ENCODE peak calls at places on chromosomes 3 and 15, in five cellular contexts. One of them, this sample, is unnamed.

GRCh38 chr3:151827816-151828215 is 13.9 kb downstream of the AADAC start:
- DNase-seq in A172: no peak
- DNase-seq in Peyer's patch: no peak
- DNase-seq in NCI-H1930: no peak
- DNase-seq in HCEC 1CT: peak; percentile 53
- DNase-seq in this sample: no peak

GRCh38 chr3:59873576-59874230 is 823.9 kb upstream of the CFAP20DC start:
- DNase-seq in A172: no peak
- DNase-seq in Peyer's patch: no peak
- DNase-seq in NCI-H1930: no peak
- DNase-seq in HCEC 1CT: no peak
- DNase-seq in this sample: no peak

GRCh38 chr3:37218206-37218605 is 43.8 kb upstream of the LRRFIP2 start:
- DNase-seq in A172: no peak
- DNase-seq in Peyer's patch: no peak
- DNase-seq in NCI-H1930: no peak
- DNase-seq in HCEC 1CT: no peak
- DNase-seq in this sample: no peak

GRCh38 chr15:57866149-57866736 is 159.7 kb downstream of the POLR2M start:
- DNase-seq in A172: peak; percentile 37
- DNase-seq in Peyer's patch: peak; percentile 81
- DNase-seq in NCI-H1930: no peak
- DNase-seq in HCEC 1CT: peak; percentile 27
- DNase-seq in this sample: peak; percentile 21

GRCh38 chr3:132445812-132446211 is 28.5 kb downstream of the DNAJC13 start:
- DNase-seq in A172: peak; percentile 50
- DNase-seq in Peyer's patch: no peak
- DNase-seq in NCI-H1930: no peak
- DNase-seq in HCEC 1CT: peak; percentile 63
- DNase-seq in this sample: no peak

GRCh38 chr3:142366434-142366833 is 81.4 kb downstream of the XRN1 start:
- DNase-seq in A172: peak; percentile 9
- DNase-seq in Peyer's patch: no peak
- DNase-seq in NCI-H1930: no peak
- DNase-seq in HCEC 1CT: no peak
- DNase-seq in this sample: no peak

GRCh38 chr3:45666729-45667440 is 22.3 kb upstream of the SACM1L start:
- DNase-seq in A172: peak; percentile 68
- DNase-seq in Peyer's patch: no peak
- DNase-seq in NCI-H1930: no peak
- DNase-seq in HCEC 1CT: peak; percentile 56
- DNase-seq in this sample: peak; percentile 49

GRCh38 chr3:43389388-43390254 is 103.3 kb downstream of the SNRK start:
- DNase-seq in A172: peak; percentile 73
- DNase-seq in Peyer's patch: peak; percentile 83
- DNase-seq in NCI-H1930: no peak
- DNase-seq in HCEC 1CT: peak; percentile 80
- DNase-seq in this sample: no peak

GRCh38 chr3:25856902-25857518 is 67.1 kb downstream of the OXSM start:
- DNase-seq in A172: peak; percentile 37
- DNase-seq in Peyer's patch: peak; percentile 48
- DNase-seq in NCI-H1930: no peak
- DNase-seq in HCEC 1CT: peak; percentile 61
- DNase-seq in this sample: peak; percentile 23

GRCh38 chr15:47496343-47497185 is 220.7 kb upstream of the SEMA6D start:
- DNase-seq in A172: no peak
- DNase-seq in Peyer's patch: no peak
- DNase-seq in NCI-H1930: no peak
- DNase-seq in HCEC 1CT: no peak
- DNase-seq in this sample: no peak

GRCh38 chr3:9730747-9731205 is 759 bp upstream of the BRPF1 start:
- DNase-seq in A172: no peak
- DNase-seq in Peyer's patch: no peak
- DNase-seq in NCI-H1930: peak; percentile 57
- DNase-seq in HCEC 1CT: no peak
- DNase-seq in this sample: no peak

GRCh38 chr3:124730920-124731297 is 657 bp downstream of the UMPS start:
- DNase-seq in A172: no peak
- DNase-seq in Peyer's patch: no peak
- DNase-seq in NCI-H1930: no peak
- DNase-seq in HCEC 1CT: no peak
- DNase-seq in this sample: no peak

GRCh38 chr15:58682234-58682633 is 67.3 kb downstream of the ADAM10 start:
- DNase-seq in A172: no peak
- DNase-seq in Peyer's patch: no peak
- DNase-seq in NCI-H1930: no peak
- DNase-seq in HCEC 1CT: no peak
- DNase-seq in this sample: no peak

GRCh38 chr3:4839278-4839677 is 140.0 kb upstream of the BHLHE40 start:
- DNase-seq in A172: no peak
- DNase-seq in Peyer's patch: no peak
- DNase-seq in NCI-H1930: no peak
- DNase-seq in HCEC 1CT: no peak
- DNase-seq in this sample: no peak

GRCh38 chr3:63207066-63207590 is 71.0 kb upstream of the SYNPR start:
- DNase-seq in A172: no peak
- DNase-seq in Peyer's patch: no peak
- DNase-seq in NCI-H1930: no peak
- DNase-seq in HCEC 1CT: peak; percentile 50
- DNase-seq in this sample: no peak

GRCh38 chr3:147410518-147411234 is 1.5 kb downstream of the ZIC1 start:
- DNase-seq in A172: peak; percentile 41
- DNase-seq in Peyer's patch: no peak
- DNase-seq in NCI-H1930: no peak
- DNase-seq in HCEC 1CT: no peak
- DNase-seq in this sample: no peak

GRCh38 chr3:194476784-194477183 is 10.0 kb downstream of the ATP13A3 start:
- DNase-seq in A172: no peak
- DNase-seq in Peyer's patch: peak; percentile 65
- DNase-seq in NCI-H1930: no peak
- DNase-seq in HCEC 1CT: no peak
- DNase-seq in this sample: no peak

GRCh38 chr3:171165986-171166385 is 139.5 kb upstream of the SLC2A2 start:
- DNase-seq in A172: no peak
- DNase-seq in Peyer's patch: no peak
- DNase-seq in NCI-H1930: no peak
- DNase-seq in HCEC 1CT: peak; percentile 15
- DNase-seq in this sample: no peak

GRCh38 chr15:48897144-48897814 is 19.3 kb downstream of the EID1 start:
- DNase-seq in A172: peak; percentile 31
- DNase-seq in Peyer's patch: no peak
- DNase-seq in NCI-H1930: no peak
- DNase-seq in HCEC 1CT: peak; percentile 68
- DNase-seq in this sample: no peak

GRCh38 chr3:119245778-119246177 is 5.1 kb upstream of the B4GALT4 start:
- DNase-seq in A172: no peak
- DNase-seq in Peyer's patch: no peak
- DNase-seq in NCI-H1930: no peak
- DNase-seq in HCEC 1CT: no peak
- DNase-seq in this sample: no peak

GRCh38 chr15:72222433-72222832 is 8.6 kb downstream of the PKM start:
- DNase-seq in A172: peak; percentile 86
- DNase-seq in Peyer's patch: peak; percentile 77
- DNase-seq in NCI-H1930: no peak
- DNase-seq in HCEC 1CT: no peak
- DNase-seq in this sample: peak; percentile 86

GRCh38 chr3:55664387-55664786 is 177.3 kb upstream of the WNT5A start:
- DNase-seq in A172: no peak
- DNase-seq in Peyer's patch: no peak
- DNase-seq in NCI-H1930: no peak
- DNase-seq in HCEC 1CT: no peak
- DNase-seq in this sample: no peak

GRCh38 chr15:55703873-55704285 is 39.1 kb downstream of the PRTG start:
- DNase-seq in A172: no peak
- DNase-seq in Peyer's patch: no peak
- DNase-seq in NCI-H1930: no peak
- DNase-seq in HCEC 1CT: peak; percentile 27
- DNase-seq in this sample: peak; percentile 27

GRCh38 chr3:86948840-86949239 is 42.1 kb downstream of the VGLL3 start:
- DNase-seq in A172: no peak
- DNase-seq in Peyer's patch: no peak
- DNase-seq in NCI-H1930: no peak
- DNase-seq in HCEC 1CT: peak; percentile 86
- DNase-seq in this sample: no peak

GRCh38 chr3:197010556-197011351 is 18.9 kb downstream of the MELTF start:
- DNase-seq in A172: no peak
- DNase-seq in Peyer's patch: no peak
- DNase-seq in NCI-H1930: no peak
- DNase-seq in HCEC 1CT: no peak
- DNase-seq in this sample: no peak

GRCh38 chr3:193053031-193053430 is 135.4 kb upstream of the MB21D2 start:
- DNase-seq in A172: no peak
- DNase-seq in Peyer's patch: no peak
- DNase-seq in NCI-H1930: no peak
- DNase-seq in HCEC 1CT: no peak
- DNase-seq in this sample: no peak

GRCh38 chr15:45429974-45430792 is 51.8 kb upstream of the GATM start:
- DNase-seq in A172: no peak
- DNase-seq in Peyer's patch: peak; percentile 92
- DNase-seq in NCI-H1930: no peak
- DNase-seq in HCEC 1CT: peak; percentile 13
- DNase-seq in this sample: peak; percentile 53

GRCh38 chr3:126703512-126704493 is at the start of gene CHCHD6:
- DNase-seq in A172: peak; percentile 95
- DNase-seq in Peyer's patch: peak; percentile 98
- DNase-seq in NCI-H1930: peak; percentile 94
- DNase-seq in HCEC 1CT: peak; percentile 91
- DNase-seq in this sample: peak; percentile 91

GRCh38 chr3:8822141-8822540 is 52.7 kb upstream of the OXTR start:
- DNase-seq in A172: peak; percentile 44
- DNase-seq in Peyer's patch: no peak
- DNase-seq in NCI-H1930: no peak
- DNase-seq in HCEC 1CT: peak; percentile 76
- DNase-seq in this sample: peak; percentile 26

GRCh38 chr15:80957556-80957955 is 32.1 kb downstream of the MESD start:
- DNase-seq in A172: no peak
- DNase-seq in Peyer's patch: no peak
- DNase-seq in NCI-H1930: no peak
- DNase-seq in HCEC 1CT: no peak
- DNase-seq in this sample: no peak

GRCh38 chr3:129611812-129612349 is 5.4 kb upstream of the PLXND1 start:
- DNase-seq in A172: peak; percentile 89
- DNase-seq in Peyer's patch: no peak
- DNase-seq in NCI-H1930: no peak
- DNase-seq in HCEC 1CT: no peak
- DNase-seq in this sample: no peak

GRCh38 chr3:22887664-22888291 is 315.3 kb upstream of the UBE2E2 start:
- DNase-seq in A172: peak; percentile 5
- DNase-seq in Peyer's patch: no peak
- DNase-seq in NCI-H1930: no peak
- DNase-seq in HCEC 1CT: peak; percentile 16
- DNase-seq in this sample: peak; percentile 4

GRCh38 chr15:90520365-90520764 is 9.4 kb upstream of the CRTC3 start:
- DNase-seq in A172: no peak
- DNase-seq in Peyer's patch: no peak
- DNase-seq in NCI-H1930: no peak
- DNase-seq in HCEC 1CT: no peak
- DNase-seq in this sample: no peak

GRCh38 chr3:21718161-21718765 is 32.7 kb downstream of the ZNF385D start:
- DNase-seq in A172: peak; percentile 94
- DNase-seq in Peyer's patch: no peak
- DNase-seq in NCI-H1930: no peak
- DNase-seq in HCEC 1CT: no peak
- DNase-seq in this sample: peak; percentile 89

GRCh38 chr15:48084759-48085420 is 35.9 kb upstream of the SLC24A5 start:
- DNase-seq in A172: peak; percentile 29
- DNase-seq in Peyer's patch: no peak
- DNase-seq in NCI-H1930: no peak
- DNase-seq in HCEC 1CT: peak; percentile 61
- DNase-seq in this sample: peak; percentile 8

GRCh38 chr15:69979783-69980182 is 117.9 kb downstream of the TLE3 start:
- DNase-seq in A172: no peak
- DNase-seq in Peyer's patch: peak; percentile 92
- DNase-seq in NCI-H1930: no peak
- DNase-seq in HCEC 1CT: no peak
- DNase-seq in this sample: no peak

GRCh38 chr3:43906847-43907507 is 216.2 kb downstream of the ABHD5 start:
- DNase-seq in A172: no peak
- DNase-seq in Peyer's patch: no peak
- DNase-seq in NCI-H1930: no peak
- DNase-seq in HCEC 1CT: no peak
- DNase-seq in this sample: no peak

This sample was measured in RCC 7860.